ENCODE peak calls at places on chromosome 10, in five cellular contexts. S is GM12891, O is SK-N-SH, F is GM12878, A is H1. X is an unnamed sample.
A peak's percentile ranks its signal among the peaks of the same experiment; 100 is the strongest.

GRCh38 chr10:80493482-80494021 is 39.4 kb downstream of the TSPAN14 start:
- DNase-seq in S (no peak), A (no peak), F (no peak), O (no peak), X (no peak)

GRCh38 chr10:117004238-117004626 is 755 bp downstream of the SHTN1 start:
- DNase-seq in O (no peak), S (no peak), A (no peak), F (no peak), X (no peak)

GRCh38 chr10:91313761-91314520 is 93.5 kb downstream of the PCGF5 start:
- DNase-seq in A (no peak), O (no peak), S (no peak), F (no peak), X (no peak)

GRCh38 chr10:94123253-94123995 is 129.7 kb downstream of the PLCE1 start:
- DNase-seq in S (no peak), O (no peak), F (no peak), A (no peak), X (no peak)

GRCh38 chr10:63553473-63553872 is 32.3 kb downstream of the REEP3 start:
- DNase-seq in O (no peak), A (no peak), S (no peak), F (no peak), X (no peak)

GRCh38 chr10:58782876-58783859 is 270.5 kb downstream of the BICC1 start:
- DNase-seq in F (no peak), O (no peak), S (no peak), A (no peak), X (no peak)

GRCh38 chr10:44298713-44299112 is 86.2 kb downstream of the CXCL12 start:
- DNase-seq in F (no peak), S (no peak), A (no peak), O (no peak), X (no peak)

GRCh38 chr10:101444499-101444898 is 90.5 kb downstream of the BTRC start:
- DNase-seq in O (no peak), A (no peak), F (no peak), S (no peak), X (no peak)

GRCh38 chr10:95832216-95833037 is 75.3 kb upstream of the CC2D2B start:
- DNase-seq in A (no peak), S (peak; percentile 20), F (peak; percentile 99), O (no peak), X (no peak)

GRCh38 chr10:6239213-6239991 is 36.7 kb downstream of the PFKFB3 start:
- DNase-seq in F (peak; percentile 12), S (no peak), O (peak; percentile 88), A (no peak), X (no peak)

GRCh38 chr10:31707578-31708411 is 220.8 kb downstream of the ARHGAP12 start:
- DNase-seq in F (peak; percentile 90), O (no peak), S (peak; percentile 44), A (no peak), X (peak; percentile 39)

GRCh38 chr10:31274310-31274709 is 44.7 kb upstream of the ZEB1 start:
- DNase-seq in A (no peak), S (no peak), F (no peak), O (no peak), X (no peak)

GRCh38 chr10:86684305-86684704 is 16.0 kb downstream of the LDB3 start:
- DNase-seq in F (no peak), A (peak; percentile 78), O (peak; percentile 74), S (no peak), X (no peak)

GRCh38 chr10:78868861-78869260 is 199.9 kb upstream of the ZMIZ1 start:
- DNase-seq in F (no peak), A (peak; percentile 27), O (no peak), S (no peak), X (no peak)

GRCh38 chr10:75397571-75397921 is 4.0 kb downstream of the ZNF503 start:
- DNase-seq in S (no peak), O (no peak), A (no peak), F (no peak), X (no peak)

GRCh38 chr10:133024711-133025557 is 62.8 kb upstream of the ADGRA1 start:
- DNase-seq in A (no peak), S (no peak), F (no peak), O (no peak), X (no peak)

GRCh38 chr10:25974897-25975459 is 40.9 kb downstream of the MYO3A start:
- DNase-seq in S (no peak), O (no peak), A (no peak), F (no peak), X (no peak)

GRCh38 chr10:113167702-113168101 is 217.7 kb downstream of the TCF7L2 start:
- DNase-seq in A (no peak), O (peak; percentile 76), F (no peak), S (no peak), X (no peak)

GRCh38 chr10:60654813-60655464 is 123.3 kb upstream of the CDK1 start:
- DNase-seq in A (no peak), S (no peak), O (no peak), F (no peak), X (no peak)

GRCh38 chr10:126597206-126597605 is 73.3 kb downstream of the C10orf90 start:
- DNase-seq in F (no peak), O (no peak), S (no peak), A (no peak), X (no peak)

GRCh38 chr10:127993281-127993680 is 86.4 kb downstream of the PTPRE start:
- DNase-seq in A (no peak), O (no peak), F (no peak), S (no peak), X (no peak)

GRCh38 chr10:77346031-77346430 is 291.6 kb downstream of the KCNMA1 start:
- DNase-seq in A (no peak), F (no peak), S (no peak), O (no peak), X (no peak)

GRCh38 chr10:77348711-77349110 is 288.9 kb downstream of the KCNMA1 start:
- DNase-seq in A (no peak), S (no peak), F (no peak), O (no peak), X (no peak)

GRCh38 chr10:77349226-77349625 is 288.4 kb downstream of the KCNMA1 start:
- DNase-seq in F (no peak), A (no peak), S (no peak), O (no peak), X (no peak)

GRCh38 chr10:77350134-77350533 is 287.5 kb downstream of the KCNMA1 start:
- DNase-seq in S (no peak), F (no peak), O (no peak), A (no peak), X (no peak)

GRCh38 chr10:77348082-77348481 is 289.5 kb downstream of the KCNMA1 start:
- DNase-seq in F (no peak), O (no peak), S (no peak), A (no peak), X (no peak)
- TF ChIP-seq TAF1 in F (no peak), O (no peak), S (no peak), A (no peak), X (no peak)

GRCh38 chr10:29969255-29970011 is 90.0 kb downstream of the JCAD start:
- DNase-seq in S (no peak), F (no peak), A (no peak), O (peak; percentile 60), X (no peak)

GRCh38 chr10:29970012-29970396 is 89.4 kb downstream of the JCAD start:
- DNase-seq in S (no peak), A (no peak), F (no peak), O (no peak), X (no peak)

GRCh38 chr10:29962451-29962850 is 96.9 kb downstream of the JCAD start:
- DNase-seq in O (no peak), S (no peak), A (no peak), F (no peak), X (no peak)

GRCh38 chr10:29968556-29968955 is 90.8 kb downstream of the JCAD start:
- DNase-seq in A (no peak), O (no peak), F (no peak), S (no peak), X (no peak)

GRCh38 chr10:29966269-29966668 is 93.1 kb downstream of the JCAD start:
- DNase-seq in A (no peak), S (no peak), O (no peak), F (no peak), X (no peak)
- TF ChIP-seq TAF1 in A (no peak), S (no peak), O (no peak), F (no peak), X (no peak)

DNA sequence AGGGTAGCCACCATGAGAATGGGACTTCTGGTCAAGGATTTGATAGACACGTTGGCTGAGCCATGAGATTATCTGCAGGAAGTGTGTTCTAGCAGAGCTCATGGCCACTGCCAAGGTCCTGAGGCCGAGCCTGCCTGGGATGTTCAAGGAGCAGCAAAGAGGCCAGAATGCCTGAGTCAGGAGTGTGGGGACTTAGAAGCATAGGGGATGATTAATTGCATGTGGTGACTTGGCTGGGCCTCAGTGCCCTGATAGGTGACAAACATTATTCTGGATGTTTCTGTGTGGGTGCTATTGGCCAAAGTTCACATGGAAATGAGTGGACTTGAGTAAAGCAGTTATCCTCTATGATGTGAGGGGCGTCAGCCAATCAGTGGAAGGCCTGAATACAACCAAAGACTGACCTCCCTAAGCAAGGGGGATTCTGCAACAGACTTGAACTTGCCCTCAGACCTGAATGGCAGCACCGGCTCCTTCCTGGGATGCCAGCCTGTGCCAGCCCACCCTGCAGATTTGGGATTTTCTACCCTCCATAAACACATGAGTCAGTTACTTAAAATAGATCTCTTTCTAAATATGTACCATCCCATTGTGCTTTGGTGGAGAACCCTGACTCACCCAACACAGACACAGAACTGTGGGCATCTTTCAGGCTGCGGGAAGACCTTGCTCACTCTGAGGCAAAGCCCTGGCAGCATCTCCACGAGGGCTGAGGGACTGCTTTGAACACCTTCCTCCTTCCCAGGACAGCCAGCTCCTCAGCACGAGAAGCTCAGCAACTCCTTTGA is 363.9 kb upstream of the MGMT start:
- DNase-seq in F (no peak), O (no peak), S (no peak), A (no peak), X (no peak)
- TF ChIP-seq TAF1 in F (no peak), O (no peak), S (no peak), A (no peak), X (no peak)

GRCh38 chr10:99528256-99528866 is 4.4 kb upstream of the NKX2-3 start:
- DNase-seq in O (no peak), S (no peak), A (no peak), F (no peak), X (no peak)

GRCh38 chr10:99531026-99531695 is 1.6 kb upstream of the NKX2-3 start:
- DNase-seq in S (no peak), A (peak; percentile 77), F (no peak), O (peak; percentile 52), X (no peak)

GRCh38 chr10:99528867-99529285 is 3.9 kb upstream of the NKX2-3 start:
- DNase-seq in S (no peak), F (no peak), A (no peak), O (no peak), X (no peak)

GRCh38 chr10:99530108-99531025 is 2.4 kb upstream of the NKX2-3 start:
- DNase-seq in F (no peak), O (peak; percentile 40), A (peak; percentile 68), S (no peak), X (no peak)

DNA sequence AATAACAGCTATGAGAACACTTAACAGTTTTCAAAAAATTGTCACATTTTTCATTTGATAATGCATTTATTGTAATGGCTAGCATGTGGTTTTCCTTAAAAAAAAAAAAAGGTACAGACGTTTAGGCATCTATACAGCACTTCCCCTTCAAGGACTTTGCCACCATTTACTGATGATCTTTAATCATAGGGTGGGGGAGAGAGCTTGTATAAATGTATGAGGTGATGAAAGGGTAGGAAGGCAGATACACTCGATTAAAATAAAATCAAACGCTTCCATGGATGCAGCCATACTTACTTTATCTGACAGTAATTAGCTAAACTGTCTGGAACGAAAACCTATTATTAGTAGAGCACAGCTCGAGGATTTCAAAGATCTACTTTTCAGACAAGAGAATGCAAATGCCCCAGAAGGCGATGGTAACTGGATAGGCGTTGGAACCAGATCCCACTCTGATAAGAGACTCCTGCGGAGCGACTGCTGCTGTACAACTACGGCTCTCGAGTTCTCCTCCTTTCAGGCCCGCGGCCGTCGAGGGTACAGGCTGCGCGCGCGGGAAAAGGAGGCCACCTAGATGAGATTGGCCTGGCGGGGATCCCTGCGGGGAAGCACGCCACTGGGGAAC is 3.1 kb upstream of the NKX2-3 start:
- DNase-seq in F (no peak), O (no peak), S (no peak), A (no peak), X (no peak)
- TF ChIP-seq TAF1 in F (no peak), O (no peak), S (no peak), A (no peak), X (no peak)